ENCODE peak calls at places on chromosome 19, in ten cellular contexts. Y, U, S, W, I, T, Q, R, N and L are unnamed samples.

GRCh38 chr19:3760871-3761361 is 576 bp downstream of the APBA3 start:
- DNase-seq in W (no peak), N (no peak), S (peak), U (no peak), R (no peak), I (no peak), Y (no peak), T (no peak), Q (no peak), L (peak)

GRCh38 chr19:8445488-8446001 is 770 bp downstream of the HNRNPM start:
- DNase-seq in W (peak), Q (peak), U (no peak), R (peak), N (peak), S (peak), T (peak), Y (peak), I (peak), L (no peak)

GRCh38 chr19:11587302-11587972 is 9.8 kb upstream of the ZNF627 start:
- DNase-seq in W (peak), S (peak), I (peak), R (peak), Q (peak), T (peak), N (peak), Y (peak), U (peak), L (peak)

GRCh38 chr19:48735031-48735615 is 5.3 kb downstream of the RASIP1 start:
- DNase-seq in Q (peak), U (no peak), S (peak), T (no peak), R (no peak), N (no peak), Y (peak), I (no peak), W (no peak), L (no peak)

GRCh38 chr19:18587962-18588610 is 512 bp upstream of the REX1BD start:
- DNase-seq in T (no peak), R (no peak), Q (no peak), I (no peak), Y (no peak), U (no peak), W (no peak), N (peak), S (no peak), L (no peak)

GRCh38 chr19:33426621-33427475 is 53.3 kb downstream of the CEBPG start:
- DNase-seq in W (no peak), U (no peak), N (no peak), Y (no peak), Q (peak), T (no peak), I (peak), S (no peak), R (no peak), L (no peak)

GRCh38 chr19:13215572-13216380 is 65.6 kb downstream of the IER2 start:
- DNase-seq in T (no peak), I (no peak), R (no peak), Q (no peak), W (peak), U (no peak), N (no peak), Y (no peak), S (no peak), L (no peak)

GRCh38 chr19:30076751-30077670 is 135.0 kb downstream of the URI1 start:
- DNase-seq in Y (no peak), T (no peak), W (no peak), S (no peak), N (no peak), U (no peak), R (no peak), Q (no peak), I (no peak), L (no peak)

GRCh38 chr19:35251456-35251855 is 2.7 kb downstream of the LSR start:
- DNase-seq in U (no peak), T (no peak), N (no peak), I (no peak), W (no peak), R (no peak), Q (no peak), Y (no peak), S (no peak), L (no peak)

GRCh38 chr19:38458991-38459390 is 25.5 kb downstream of the RYR1 start:
- DNase-seq in N (no peak), I (no peak), W (no peak), R (no peak), Y (no peak), U (no peak), S (no peak), Q (no peak), T (no peak), L (no peak)

GRCh38 chr19:48962029-48962848 is 2.9 kb upstream of the FTL start:
- DNase-seq in Y (no peak), Q (no peak), R (no peak), N (peak), W (peak), T (peak), I (no peak), S (peak), U (no peak), L (no peak)

GRCh38 chr19:35995655-35995993 is 636 bp downstream of the SDHAF1 start:
- DNase-seq in T (peak), N (no peak), R (no peak), U (no peak), W (no peak), I (peak), Y (no peak), S (peak), Q (peak), L (peak)

GRCh38 chr19:27794444-27795042 is 1418.4 kb downstream of the UQCRFS1 start:
- DNase-seq in I (peak), S (peak), T (no peak), Q (no peak), R (no peak), Y (no peak), N (peak), W (peak), U (no peak), L (no peak)

GRCh38 chr19:1265611-1266115 is 3.5 kb upstream of the CIRBP start:
- DNase-seq in T (peak), N (no peak), R (no peak), I (peak), W (peak), Q (no peak), U (no peak), Y (no peak), S (peak), L (no peak)

GRCh38 chr19:44571830-44572661 is 41.3 kb upstream of the IGSF23 start:
- DNase-seq in U (no peak), S (no peak), T (no peak), W (no peak), I (no peak), Q (no peak), N (no peak), R (no peak), Y (no peak), L (no peak)